ENCODE peak calls at places on chromosomes 16 and 17, in eight cellular contexts. P is mucosa of descending colon, R is HepG2, B is cardiac muscle cell, N is fibroblast of the aortic adventitia, T is BE2C, S is AG04449, H is epithelial cell of esophagus. A is an unnamed sample.

GRCh38 chr17:47983492-47984223 is 12.7 kb downstream of the CDK5RAP3 start:
- DNase-seq in P (no peak), R (no peak), B (no peak), N (peak), T (no peak), S (no peak), H (no peak), A (peak)

GRCh38 chr17:11538366-11538765 is 59.9 kb upstream of the DNAH9 start:
- DNase-seq in P (no peak), R (no peak), B (no peak), N (no peak), T (no peak), S (no peak), H (no peak), A (no peak)

GRCh38 chr17:59418732-59419166 is 87.3 kb downstream of the YPEL2 start:
- DNase-seq in P (no peak), R (no peak), B (no peak), N (peak), T (peak), S (no peak), H (no peak), A (peak)

GRCh38 chr16:89826531-89827382 is 1.5 kb upstream of the SPIRE2 start:
- DNase-seq in P (no peak), R (no peak), B (no peak), N (no peak), T (no peak), S (no peak), H (no peak), A (peak)

GRCh38 chr17:42950044-42950783 is 14.0 kb downstream of the AARSD1 start:
- DNase-seq in P (no peak), R (no peak), B (no peak), N (no peak), T (no peak), S (no peak), H (no peak), A (no peak)

GRCh38 chr17:80701730-80702129 is 157.1 kb downstream of the RPTOR start:
- DNase-seq in P (no peak), R (peak), B (no peak), N (no peak), T (no peak), S (no peak), H (no peak), A (no peak)

GRCh38 chr16:72536673-72537435 is 364.9 kb upstream of the PMFBP1 start:
- DNase-seq in P (no peak), R (no peak), B (no peak), N (peak), T (no peak), S (peak), H (no peak), A (peak)

GRCh38 chr17:77840156-77840555 is 118.3 kb upstream of the TNRC6C start:
- DNase-seq in P (no peak), R (no peak), B (no peak), N (peak), T (no peak), S (no peak), H (no peak), A (peak)

GRCh38 chr17:7038025-7038862 is 2.4 kb downstream of the SLC16A13 start:
- DNase-seq in P (no peak), R (no peak), B (no peak), N (no peak), T (no peak), S (no peak), H (no peak), A (no peak)
- TF ChIP-seq CTCF in P (no peak), R (peak), B (peak), N (no peak), T (peak), S (no peak), H (no peak), A (no peak)

GRCh38 chr17:75668489-75668888 is 1.4 kb downstream of the SAP30BP start:
- DNase-seq in P (no peak), R (no peak), B (no peak), N (no peak), T (no peak), S (no peak), H (no peak), A (no peak)

GRCh38 chr17:75666959-75667790 is at the start of the genes RECQL5 and SAP30BP:
- DNase-seq in P (peak), R (peak), B (peak), N (peak), T (peak), S (peak), H (peak), A (peak)

GRCh38 chr17:75667825-75668224 is 687 bp downstream of the SAP30BP start:
- DNase-seq in P (no peak), R (no peak), B (no peak), N (no peak), T (no peak), S (no peak), H (no peak), A (no peak)

GRCh38 chr17:75664099-75664549 is 2.8 kb downstream of the RECQL5 start:
- DNase-seq in P (no peak), R (no peak), B (no peak), N (no peak), T (no peak), S (no peak), H (no peak), A (no peak)

GRCh38 chr17:75665981-75666380 is 973 bp downstream of the RECQL5 start:
- DNase-seq in P (no peak), R (no peak), B (no peak), N (no peak), T (no peak), S (no peak), H (no peak), A (no peak)
- H3K4me3 ChIP-seq in P (no peak), R (peak), B (peak), N (peak), T (peak), S (peak), H (peak), A (peak)

GRCh38 chr16:49556252-49557069 is 182.9 kb downstream of the C16orf78 start:
- DNase-seq in P (no peak), R (peak), B (peak), N (peak), T (no peak), S (peak), H (no peak), A (peak)
- TF ChIP-seq CTCF in P (no peak), R (peak), B (peak), N (peak), T (peak), S (peak), H (peak), A (peak)

GRCh38 chr16:1153480-1154160 is 714 bp downstream of the CACNA1H start:
- DNase-seq in P (no peak), R (no peak), B (peak), N (no peak), T (peak), S (no peak), H (no peak), A (no peak)
- H3K4me3 ChIP-seq in P (no peak), R (no peak), B (peak), N (no peak), T (no peak), S (no peak), H (no peak), A (peak)

GRCh38 chr17:36535669-36536081 is 888 bp downstream of the PIGW start:
- DNase-seq in P (no peak), R (no peak), B (no peak), N (no peak), T (no peak), S (no peak), H (no peak), A (no peak)

GRCh38 chr17:36529121-36529520 is 5.5 kb downstream of the MYO19 start:
- DNase-seq in P (no peak), R (no peak), B (no peak), N (peak), T (no peak), S (no peak), H (peak), A (peak)

GRCh38 chr17:36534117-36534880 is at the start of gene MYO19:
- DNase-seq in P (peak), R (peak), B (peak), N (peak), T (peak), S (no peak), H (peak), A (peak)

GRCh38 chr17:36532435-36532975 is 2.2 kb downstream of the MYO19 start:
- DNase-seq in P (no peak), R (no peak), B (no peak), N (no peak), T (no peak), S (no peak), H (peak), A (no peak)

GRCh38 chr17:36534881-36535668 is at the start of gene PIGW:
- DNase-seq in P (peak), R (peak), B (peak), N (peak), T (peak), S (no peak), H (peak), A (peak)
- TF ChIP-seq CTCF in P (peak), R (peak), B (peak), N (no peak), T (no peak), S (no peak), H (no peak), A (no peak)

GRCh38 chr16:24671455-24671954 is 57.9 kb upstream of the TNRC6A start:
- DNase-seq in P (no peak), R (no peak), B (no peak), N (no peak), T (no peak), S (no peak), H (no peak), A (no peak)
- H3K4me3 ChIP-seq in P (no peak), R (no peak), B (no peak), N (no peak), T (peak), S (no peak), H (no peak), A (no peak)

GRCh38 chr17:33712120-33712519 is 419.0 kb upstream of the ASIC2 start:
- DNase-seq in P (no peak), R (no peak), B (no peak), N (no peak), T (no peak), S (no peak), H (no peak), A (no peak)
- TF ChIP-seq CTCF in P (no peak), R (peak), B (no peak), N (no peak), T (peak), S (no peak), H (no peak), A (no peak)